ENCODE peak calls at places on chromosomes 3 and 15, in five cellular contexts. F, L, W, I and N are unnamed samples.

GRCh38 chr15:80776420-80777045 is 2.6 kb upstream of the CEMIP start:
- DNase-seq in F (peak), L (peak), W (peak), I (peak), N (no peak)

GRCh38 chr3:116077557-116077956 is 367.7 kb downstream of the LSAMP start:
- DNase-seq in F (no peak), L (no peak), W (no peak), I (no peak), N (no peak)

GRCh38 chr15:65110676-65111292 is 4.2 kb downstream of the UBAP1L start:
- DNase-seq in F (no peak), L (no peak), W (no peak), I (peak), N (no peak)

GRCh38 chr15:33975023-33975565 is 6.8 kb downstream of the CHRM5 start:
- DNase-seq in F (no peak), L (no peak), W (no peak), I (no peak), N (no peak)

GRCh38 chr3:9669720-9670432 is 20.6 kb downstream of the MTMR14 start:
- DNase-seq in F (peak), L (peak), W (no peak), I (no peak), N (no peak)

GRCh38 chr3:35931867-35932266 is 292.5 kb downstream of the ARPP21 start:
- DNase-seq in F (no peak), L (no peak), W (no peak), I (no peak), N (no peak)

GRCh38 chr3:129549006-129549800 is 6.2 kb downstream of the H1-8 start:
- DNase-seq in F (no peak), L (no peak), W (no peak), I (no peak), N (no peak)

GRCh38 chr3:108127301-108127988 is 36.6 kb upstream of the CD47 start:
- DNase-seq in F (no peak), L (no peak), W (no peak), I (no peak), N (no peak)

GRCh38 chr3:32713181-32713580 is 28.2 kb downstream of the CNOT10 start:
- DNase-seq in F (no peak), L (no peak), W (no peak), I (no peak), N (no peak)

GRCh38 chr15:77646104-77646694 is 13.5 kb upstream of the LINGO1 start:
- DNase-seq in F (no peak), L (no peak), W (no peak), I (no peak), N (no peak)

GRCh38 chr3:19347701-19348100 is 199.4 kb downstream of the KCNH8 start:
- DNase-seq in F (no peak), L (no peak), W (no peak), I (no peak), N (no peak)

GRCh38 chr15:79179108-79179561 is 88.6 kb upstream of the RASGRF1 start:
- DNase-seq in F (no peak), L (no peak), W (no peak), I (no peak), N (no peak)

GRCh38 chr3:171320721-171321120 is 139.5 kb downstream of the TNIK start:
- DNase-seq in F (no peak), L (no peak), W (no peak), I (no peak), N (no peak)

GRCh38 chr3:145692751-145693150 is 468.2 kb downstream of the PLOD2 start:
- DNase-seq in F (no peak), L (no peak), W (no peak), I (no peak), N (no peak)

GRCh38 chr15:65056868-65057548 is 10.8 kb downstream of the RASL12 start:
- DNase-seq in F (peak), L (no peak), W (no peak), I (no peak), N (no peak)

GRCh38 chr15:48939686-48940085 is 24.0 kb downstream of the SHC4 start:
- DNase-seq in F (no peak), L (no peak), W (no peak), I (peak), N (no peak)

GRCh38 chr3:111385971-111386495 is 156.0 kb upstream of the CD96 start:
- DNase-seq in F (no peak), L (no peak), W (no peak), I (no peak), N (no peak)

GRCh38 chr3:197013989-197014388 is 15.6 kb downstream of the MELTF start:
- DNase-seq in F (no peak), L (no peak), W (no peak), I (no peak), N (no peak)

GRCh38 chr3:112405845-112406244 is 72.9 kb downstream of the CD200 start:
- DNase-seq in F (no peak), L (no peak), W (no peak), I (no peak), N (no peak)

GRCh38 chr3:193842029-193842782 is 249.2 kb downstream of the OPA1 start:
- DNase-seq in F (no peak), L (no peak), W (no peak), I (no peak), N (no peak)

GRCh38 chr15:72155021-72155621 is 36.9 kb downstream of the SENP8 start:
- DNase-seq in F (peak), L (peak), W (no peak), I (no peak), N (no peak)

GRCh38 chr3:178088930-178089329 is 447.3 kb upstream of the KCNMB2 start:
- DNase-seq in F (no peak), L (no peak), W (no peak), I (no peak), N (no peak)

GRCh38 chr3:180063783-180064182 is 27.0 kb upstream of the PEX5L start:
- DNase-seq in F (no peak), L (no peak), W (no peak), I (no peak), N (no peak)

GRCh38 chr3:107928084-107928445 is 162.8 kb downstream of the CD47 start:
- DNase-seq in F (no peak), L (no peak), W (no peak), I (no peak), N (no peak)

GRCh38 chr15:65772909-65773308 is 19.2 kb downstream of the DENND4A start:
- DNase-seq in F (no peak), L (no peak), W (no peak), I (no peak), N (no peak)

GRCh38 chr3:180123928-180124327 is 87.2 kb upstream of the PEX5L start:
- DNase-seq in F (no peak), L (no peak), W (no peak), I (no peak), N (no peak)

GRCh38 chr3:129565902-129566301 is 22.9 kb downstream of the H1-8 start:
- DNase-seq in F (no peak), L (no peak), W (no peak), I (no peak), N (no peak)

GRCh38 chr3:188595890-188596376 is 442.0 kb downstream of the LPP start:
- DNase-seq in F (no peak), L (no peak), W (no peak), I (peak), N (no peak)

GRCh38 chr3:159458010-159458409 is 530.6 kb upstream of the IL12A start:
- DNase-seq in F (no peak), L (no peak), W (no peak), I (peak), N (no peak)

GRCh38 chr3:31421280-31422048 is 111.3 kb upstream of the STT3B start:
- DNase-seq in F (no peak), L (no peak), W (no peak), I (no peak), N (no peak)

GRCh38 chr3:57158316-57158715 is 6.8 kb downstream of the IL17RD start:
- DNase-seq in F (no peak), L (no peak), W (no peak), I (no peak), N (no peak)

GRCh38 chr3:167736264-167736787 is 805 bp downstream of the SERPINI1 start:
- DNase-seq in F (no peak), L (no peak), W (no peak), I (no peak), N (no peak)
- H3K27ac ChIP-seq in F (no peak), L (peak), W (no peak), I (no peak), N (no peak)

DNA sequence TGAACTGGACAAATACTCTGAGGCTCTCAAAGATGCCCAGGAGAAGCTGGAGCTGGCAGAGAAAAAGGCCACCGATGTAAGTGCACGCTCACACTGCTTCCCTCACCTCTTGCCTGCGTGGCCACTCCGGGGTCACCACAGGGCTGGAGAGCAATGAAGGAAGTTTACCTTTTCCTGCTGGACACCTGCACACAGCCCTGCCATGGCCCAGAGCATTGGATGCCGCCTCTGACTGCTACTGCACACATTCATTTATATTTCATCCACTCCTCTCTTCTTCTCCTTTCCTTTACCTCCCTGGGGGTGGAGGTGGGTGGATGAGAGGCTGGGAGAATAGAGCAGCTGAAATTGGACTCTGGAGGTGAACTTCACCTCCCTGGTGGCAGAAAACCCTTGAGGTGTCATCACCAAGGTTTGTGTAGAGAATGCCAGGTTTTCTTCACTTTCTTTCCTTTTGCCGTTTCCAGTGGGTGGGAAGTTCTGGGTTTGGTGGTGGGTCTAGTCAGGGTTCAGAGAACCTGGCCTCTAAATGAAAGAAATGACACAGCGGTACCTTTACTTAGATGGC is 1.6 kb downstream of the TPM1 start:
- DNase-seq in F (no peak), L (no peak), W (no peak), I (no peak), N (no peak)
- H3K27ac ChIP-seq in F (no peak), L (peak), W (peak), I (peak), N (no peak)

GRCh38 chr3:114213669-114214541 is 23.5 kb downstream of the ZNF80 start:
- DNase-seq in F (no peak), L (peak), W (no peak), I (peak), N (no peak)
- H3K27ac ChIP-seq in F (no peak), L (no peak), W (no peak), I (no peak), N (no peak)

DNA sequence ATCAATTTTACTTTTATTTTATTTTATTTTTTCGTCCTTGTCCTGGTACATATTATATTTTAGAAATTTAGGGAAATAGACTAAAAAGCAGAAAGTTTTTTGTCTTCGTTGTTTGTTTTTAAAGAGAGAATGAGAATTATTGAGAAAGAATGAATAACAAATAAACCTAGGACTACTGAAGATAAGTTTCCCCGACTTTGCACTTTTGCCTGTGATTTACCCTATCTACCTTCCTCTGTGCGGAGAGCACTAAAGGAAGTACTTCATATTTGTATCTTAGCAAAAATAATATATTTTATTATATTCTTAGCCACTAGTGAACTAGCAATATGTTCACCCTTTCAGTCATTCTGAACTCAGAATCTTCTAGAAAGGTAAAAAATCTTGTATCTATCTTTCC is 60.6 kb downstream of the ECT2 start:
- DNase-seq in F (no peak), L (no peak), W (no peak), I (no peak), N (no peak)
- H3K27ac ChIP-seq in F (no peak), L (no peak), W (no peak), I (no peak), N (no peak)

GRCh38 chr3:183524476-183524875 is 31.0 kb downstream of the KLHL6 start:
- DNase-seq in F (no peak), L (no peak), W (no peak), I (no peak), N (no peak)

GRCh38 chr3:183526838-183527420 is 28.6 kb downstream of the KLHL6 start:
- DNase-seq in F (no peak), L (no peak), W (no peak), I (no peak), N (no peak)

GRCh38 chr3:183527421-183527979 is 28.0 kb downstream of the KLHL6 start:
- DNase-seq in F (no peak), L (no peak), W (no peak), I (no peak), N (no peak)

GRCh38 chr3:183529717-183530116 is 25.8 kb downstream of the KLHL6 start:
- DNase-seq in F (no peak), L (no peak), W (no peak), I (no peak), N (no peak)

GRCh38 chr3:183527980-183528379 is 27.5 kb downstream of the KLHL6 start:
- DNase-seq in F (no peak), L (no peak), W (no peak), I (no peak), N (no peak)
- H3K27ac ChIP-seq in F (no peak), L (no peak), W (no peak), I (no peak), N (no peak)

GRCh38 chr3:48435223-48435595 is 4.7 kb downstream of the CCDC51 start:
- DNase-seq in F (peak), L (no peak), W (no peak), I (no peak), N (no peak)

GRCh38 chr3:48436855-48437254 is 3.1 kb downstream of the CCDC51 start:
- DNase-seq in F (peak), L (no peak), W (no peak), I (no peak), N (no peak)

GRCh38 chr3:48436477-48436787 is 3.5 kb downstream of the CCDC51 start:
- DNase-seq in F (peak), L (no peak), W (no peak), I (no peak), N (no peak)

GRCh38 chr3:48434591-48435222 is 4.8 kb upstream of the PLXNB1 start:
- DNase-seq in F (peak), L (no peak), W (no peak), I (no peak), N (no peak)

DNA sequence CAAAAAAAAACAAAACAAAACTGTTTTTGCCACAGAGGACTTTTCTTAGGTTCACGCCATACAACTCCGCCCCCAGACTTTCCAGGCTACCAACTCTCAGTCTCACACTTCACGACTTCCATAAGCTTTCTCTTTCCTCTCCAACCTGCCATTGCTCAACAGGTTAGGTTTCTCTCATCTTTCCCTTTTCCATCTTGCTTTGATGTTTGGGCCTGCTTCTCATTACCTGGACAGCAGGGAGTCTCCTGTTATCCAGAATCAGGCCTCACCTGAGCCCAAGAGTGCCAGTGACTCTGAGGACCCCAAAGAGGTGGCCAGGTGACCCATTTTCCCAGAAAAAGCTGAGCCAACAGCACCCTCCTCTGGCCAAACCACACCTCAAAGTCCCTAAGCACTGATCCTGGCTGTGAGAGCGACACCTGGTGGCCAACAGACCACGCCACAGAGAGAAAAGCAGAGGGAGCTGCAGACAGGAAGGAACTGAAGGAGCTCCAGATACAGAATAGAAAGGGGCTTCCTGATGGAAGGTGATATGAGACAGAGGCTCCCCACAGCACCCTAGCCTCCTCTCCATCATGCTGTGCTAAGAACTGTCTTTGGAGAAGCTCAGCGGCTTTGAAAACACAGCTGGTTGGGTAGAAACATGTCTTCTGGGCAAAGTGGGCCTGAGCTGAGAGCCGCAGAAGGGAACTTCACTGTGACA is 4.0 kb downstream of the CCDC51 start:
- DNase-seq in F (peak), L (peak), W (peak), I (peak), N (peak)
- H3K27ac ChIP-seq in F (peak), L (peak), W (no peak), I (no peak), N (no peak)

GRCh38 chr3:133892546-133893231 is 3.0 kb downstream of the RAB6B start:
- DNase-seq in F (no peak), L (no peak), W (no peak), I (no peak), N (no peak)

GRCh38 chr3:133893683-133894333 is 1.9 kb downstream of the RAB6B start:
- DNase-seq in F (no peak), L (no peak), W (no peak), I (no peak), N (no peak)

GRCh38 chr3:133895208-133896001 is at the start of gene RAB6B:
- DNase-seq in F (peak), L (no peak), W (peak), I (no peak), N (no peak)

GRCh38 chr3:133896002-133896761 is 500 bp upstream of the RAB6B start:
- DNase-seq in F (no peak), L (no peak), W (no peak), I (no peak), N (no peak)

DNA sequence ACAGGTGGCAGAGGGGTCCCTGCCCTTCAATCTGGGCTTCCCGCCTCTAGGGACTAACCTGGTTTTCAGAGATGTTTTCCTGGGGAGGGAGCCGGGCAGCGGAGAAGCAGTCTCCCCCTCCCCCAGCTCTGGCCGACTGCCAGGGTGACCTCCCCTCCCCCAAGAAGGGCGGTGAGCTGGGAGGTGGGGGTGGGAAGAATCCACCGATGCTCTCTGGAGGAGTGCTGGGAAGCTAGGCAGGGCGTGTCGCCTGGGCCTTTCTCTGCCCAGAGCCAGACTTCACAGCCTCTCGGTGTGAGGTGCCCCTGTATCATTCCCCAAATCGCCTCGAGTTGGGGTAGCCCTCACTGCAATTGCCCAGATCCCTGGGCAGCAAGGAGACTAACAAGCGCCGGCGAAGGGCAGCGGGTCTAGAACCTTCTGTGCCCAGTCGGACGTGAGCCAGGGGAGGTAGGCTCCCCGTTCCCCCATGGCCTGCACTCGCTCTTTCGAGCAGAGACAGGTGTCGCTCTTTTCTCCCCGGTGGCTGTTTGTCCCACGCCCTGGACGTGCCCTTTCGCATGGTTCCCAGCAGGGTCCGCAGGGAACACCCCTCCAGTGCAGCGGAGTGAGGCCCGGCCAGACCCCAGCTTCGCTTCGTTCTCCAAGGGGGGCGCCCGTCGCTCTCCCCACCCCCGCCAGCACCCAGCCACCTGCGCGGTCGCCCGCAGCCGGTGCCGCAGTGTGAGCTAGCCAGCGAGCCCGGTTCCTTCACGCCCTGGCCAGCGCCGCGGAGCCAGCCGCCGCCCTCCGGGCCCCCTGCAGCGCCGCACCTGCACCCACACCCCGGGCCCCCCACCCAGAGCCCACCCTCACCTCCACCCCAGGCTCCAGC is 1.1 kb downstream of the RAB6B start:
- DNase-seq in F (no peak), L (no peak), W (no peak), I (no peak), N (no peak)
- H3K27ac ChIP-seq in F (no peak), L (no peak), W (no peak), I (no peak), N (no peak)